ENCODE peak calls at places on chromosome 22, in seven cellular contexts. X is MCF 10A, D is omental fat pad, J is HL-60, L is HTR-8/SVneo, B is left ventricle myocardium superior, Y is anterior cingulate cortex. A is an unnamed sample.
A peak's percentile ranks its signal among the peaks of the same experiment; 100 is the strongest.

GRCh38 chr22:17368727-17369552 is at the start of gene CECR2:
- DNase-seq in X (no peak), L (peak; percentile 54), Y (peak; percentile 72), J (no peak), B (peak; percentile 75), D (no peak), A (no peak)

GRCh38 chr22:38350444-38351359 is 33.5 kb upstream of the CSNK1E start:
- DNase-seq in J (no peak), X (no peak), B (no peak), D (no peak), Y (no peak), L (no peak), A (no peak)

GRCh38 chr22:36579441-36579840 is 50.5 kb upstream of the EIF3D start:
- DNase-seq in X (no peak), Y (no peak), B (no peak), D (no peak), L (no peak), J (no peak), A (no peak)

GRCh38 chr22:20852076-20852475 is 6.5 kb downstream of the PI4KA start:
- DNase-seq in X (no peak), B (no peak), J (no peak), L (no peak), Y (no peak), D (no peak), A (no peak)

GRCh38 chr22:25362215-25362882 is 142.9 kb downstream of the CRYBB2 start:
- DNase-seq in Y (peak; percentile 46), D (peak; percentile 87), J (peak; percentile 75), X (peak; percentile 56), B (peak; percentile 79), L (peak; percentile 49), A (peak; percentile 47)

GRCh38 chr22:42500164-42500835 is 19.3 kb downstream of the RRP7A start:
- DNase-seq in X (peak; percentile 71), D (peak; percentile 40), J (peak; percentile 59), L (no peak), Y (peak; percentile 97), B (peak; percentile 88), A (peak; percentile 37)

GRCh38 chr22:23402275-23403151 is 177.6 kb downstream of the IGLL1 start:
- DNase-seq in X (peak; percentile 73), L (no peak), B (peak; percentile 59), J (peak; percentile 52), D (no peak), Y (peak; percentile 59), A (peak; percentile 80)

GRCh38 chr22:42897960-42898359 is 40.9 kb upstream of the ARFGAP3 start:
- DNase-seq in D (no peak), Y (no peak), X (no peak), L (no peak), J (no peak), B (no peak), A (no peak)

GRCh38 chr22:36194971-36195370 is 6.6 kb downstream of the APOL4 start:
- DNase-seq in J (peak; percentile 69), L (peak; percentile 33), Y (peak; percentile 35), X (peak; percentile 45), D (no peak), B (peak; percentile 56), A (peak; percentile 67)

GRCh38 chr22:36221799-36222751 is 17.3 kb downstream of the APOL2 start:
- DNase-seq in J (peak; percentile 55), B (peak; percentile 65), X (peak; percentile 46), Y (peak; percentile 19), D (no peak), L (peak; percentile 14), A (peak; percentile 21)

GRCh38 chr22:27998511-27999410 is 79.7 kb upstream of the PITPNB start:
- DNase-seq in B (no peak), L (no peak), J (no peak), Y (no peak), X (no peak), D (no peak), A (no peak)

GRCh38 chr22:40189979-40190378 is 12.3 kb downstream of the TNRC6B start:
- DNase-seq in J (no peak), L (no peak), D (no peak), B (no peak), X (no peak), Y (no peak), A (no peak)

GRCh38 chr22:19382240-19382639 is 49.3 kb downstream of the HIRA start:
- DNase-seq in X (no peak), Y (no peak), D (no peak), L (no peak), B (no peak), J (no peak), A (no peak)

GRCh38 chr22:50696799-50697561 is 24.4 kb downstream of the SHANK3 start:
- DNase-seq in X (no peak), L (peak; percentile 49), Y (no peak), D (no peak), B (no peak), J (no peak), A (no peak)